ENCODE peak calls at places on chromosomes 3 and 15, in eight cellular contexts. L is lung, Q is body of pancreas, T is pancreas, Y is GM10248, U is WERI-Rb-1, F is A549, I is BJ. Z is an unnamed sample.

GRCh38 chr3:129304141-129304540 is 25.5 kb downstream of the HMCES start:
- DNase-seq in L (no peak), Q (no peak), T (no peak), Y (no peak), U (no peak), F (no peak), I (no peak), Z (no peak)

GRCh38 chr3:97662808-97663207 is 101.8 kb upstream of the ARL6 start:
- DNase-seq in L (no peak), Q (no peak), T (no peak), Y (no peak), U (no peak), F (no peak), I (no peak), Z (no peak)

GRCh38 chr3:108100906-108101305 is 10.1 kb upstream of the CD47 start:
- DNase-seq in L (no peak), Q (no peak), T (no peak), Y (peak; percentile 68), U (no peak), F (no peak), I (no peak), Z (no peak)

GRCh38 chr3:172142074-172143059 is 103.0 kb downstream of the FNDC3B start:
- DNase-seq in L (no peak), Q (no peak), T (no peak), Y (peak; percentile 53), U (no peak), F (peak; percentile 84), I (peak; percentile 71), Z (no peak)

GRCh38 chr3:53744351-53744750 is 101.9 kb downstream of the CHDH start:
- DNase-seq in L (no peak), Q (peak; percentile 47), T (no peak), Y (peak; percentile 45), U (peak; percentile 51), F (no peak), I (no peak), Z (peak; percentile 9)

GRCh38 chr15:36808401-36809160 is 229.2 kb downstream of the CDIN1 start:
- DNase-seq in L (no peak), Q (no peak), T (no peak), Y (no peak), U (no peak), F (peak; percentile 13), I (no peak), Z (no peak)

GRCh38 chr3:71495708-71496472 is 87.6 kb downstream of the FOXP1 start:
- DNase-seq in L (no peak), Q (no peak), T (no peak), Y (no peak), U (no peak), F (peak; percentile 77), I (peak; percentile 79), Z (no peak)

GRCh38 chr15:60265057-60265456 is 132.7 kb downstream of the ANXA2 start:
- DNase-seq in L (no peak), Q (no peak), T (no peak), Y (no peak), U (no peak), F (no peak), I (no peak), Z (no peak)

GRCh38 chr3:119310052-119310451 is 15.9 kb downstream of the ARHGAP31 start:
- DNase-seq in L (no peak), Q (no peak), T (no peak), Y (no peak), U (no peak), F (no peak), I (peak; percentile 88), Z (no peak)

GRCh38 chr3:43919067-43919466 is 228.3 kb downstream of the ABHD5 start:
- DNase-seq in L (no peak), Q (no peak), T (no peak), Y (no peak), U (no peak), F (no peak), I (peak; percentile 0), Z (no peak)

GRCh38 chr3:8239718-8240698 is 261.6 kb upstream of the LMCD1 start:
- DNase-seq in L (no peak), Q (peak; percentile 28), T (no peak), Y (peak; percentile 28), U (peak; percentile 47), F (peak; percentile 66), I (no peak), Z (peak; percentile 1)

GRCh38 chr3:159724627-159725026 is 264.0 kb upstream of the IL12A start:
- DNase-seq in L (no peak), Q (no peak), T (no peak), Y (no peak), U (no peak), F (no peak), I (no peak), Z (no peak)

GRCh38 chr3:22792533-22792932 is 410.6 kb upstream of the UBE2E2 start:
- DNase-seq in L (no peak), Q (no peak), T (no peak), Y (no peak), U (no peak), F (no peak), I (no peak), Z (no peak)

GRCh38 chr3:124837730-124838186 is 49.4 kb downstream of the ITGB5 start:
- DNase-seq in L (no peak), Q (peak; percentile 50), T (no peak), Y (no peak), U (no peak), F (peak; percentile 99), I (peak; percentile 80), Z (peak; percentile 17)

GRCh38 chr3:56702487-56703315 is 19.6 kb upstream of the TASOR start:
- DNase-seq in L (peak; percentile 50), Q (peak; percentile 60), T (no peak), Y (peak; percentile 61), U (peak; percentile 26), F (peak; percentile 64), I (peak; percentile 12), Z (peak; percentile 21)

GRCh38 chr3:125072310-125072709 is 16.5 kb upstream of the HEG1 start:
- DNase-seq in L (no peak), Q (no peak), T (no peak), Y (no peak), U (no peak), F (no peak), I (no peak), Z (peak; percentile 12)

GRCh38 chr3:196533260-196533681 is 18.1 kb upstream of the SMCO1 start:
- DNase-seq in L (no peak), Q (no peak), T (no peak), Y (no peak), U (no peak), F (no peak), I (no peak), Z (no peak)

GRCh38 chr3:141452045-141452444 is 34.8 kb upstream of the RASA2 start:
- DNase-seq in L (no peak), Q (no peak), T (no peak), Y (peak; percentile 67), U (peak; percentile 46), F (peak; percentile 82), I (no peak), Z (no peak)
- TF ChIP-seq CTCF in L (peak; percentile 47), Q (peak; percentile 30), T (peak; percentile 36), Y (peak; percentile 80), U (peak; percentile 63), F (peak; percentile 84), I (peak; percentile 71), Z (peak; percentile 17)

GRCh38 chr15:89322822-89323221 is 11.8 kb downstream of the POLG start:
- DNase-seq in L (no peak), Q (no peak), T (no peak), Y (no peak), U (no peak), F (no peak), I (no peak), Z (no peak)

GRCh38 chr15:89325039-89325803 is 9.4 kb downstream of the POLG start:
- DNase-seq in L (no peak), Q (no peak), T (no peak), Y (no peak), U (no peak), F (no peak), I (no peak), Z (no peak)

GRCh38 chr15:89323825-89324224 is 10.8 kb downstream of the POLG start:
- DNase-seq in L (no peak), Q (no peak), T (peak; percentile 36), Y (no peak), U (no peak), F (no peak), I (no peak), Z (no peak)

GRCh38 chr15:89320200-89320599 is 14.4 kb downstream of the POLG start:
- DNase-seq in L (no peak), Q (no peak), T (no peak), Y (no peak), U (no peak), F (no peak), I (no peak), Z (no peak)

DNA sequence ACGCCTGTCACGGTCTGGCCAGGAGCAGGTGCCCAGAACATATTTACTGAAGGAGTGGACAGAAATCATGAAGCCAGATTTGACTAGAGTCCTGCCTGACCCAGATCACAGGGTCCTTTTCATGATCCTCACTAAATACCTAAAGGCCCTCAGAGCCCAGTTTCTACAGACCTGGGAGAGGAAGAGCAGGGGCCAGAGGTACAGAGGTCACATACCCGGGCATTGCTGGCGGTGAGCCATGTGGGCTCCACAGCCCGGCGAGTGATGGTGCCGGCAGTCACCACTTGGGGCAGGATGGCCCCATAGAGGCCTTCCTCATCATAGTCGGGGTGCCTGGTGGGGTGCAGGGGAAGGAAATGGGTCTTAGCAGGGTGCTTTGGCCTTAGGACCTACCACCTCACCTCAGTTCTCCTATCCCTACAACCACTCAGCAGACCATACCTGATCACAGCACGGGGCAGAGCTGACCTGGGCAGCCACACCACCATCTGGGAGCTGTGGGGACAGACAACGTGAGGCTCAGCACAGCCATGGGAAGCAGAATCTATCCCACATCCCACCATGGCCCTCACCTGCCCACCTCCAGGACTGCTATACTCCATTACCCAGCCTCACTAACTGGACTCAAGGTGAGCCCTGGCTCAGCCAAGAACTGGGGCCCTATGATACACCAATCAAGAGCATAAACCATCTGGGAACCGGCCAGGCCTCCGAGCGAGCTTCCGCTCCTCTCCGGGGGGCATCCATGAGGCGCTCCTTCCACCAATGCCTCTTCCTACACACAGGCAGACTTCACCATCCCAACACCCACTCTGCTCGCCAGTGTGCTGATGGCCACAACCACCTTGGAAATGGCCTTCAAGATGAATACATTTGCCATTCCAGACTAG is 12.9 kb downstream of the POLG start:
- DNase-seq in L (no peak), Q (no peak), T (no peak), Y (no peak), U (no peak), F (no peak), I (no peak), Z (no peak)
- TF ChIP-seq CTCF in L (no peak), Q (no peak), T (no peak), Y (no peak), U (peak; percentile 16), F (no peak), I (peak; percentile 4), Z (no peak)

GRCh38 chr15:55799287-55800212 is 56.6 kb upstream of the PRTG start:
- DNase-seq in L (peak; percentile 64), Q (peak; percentile 13), T (no peak), Y (peak; percentile 54), U (peak; percentile 78), F (peak; percentile 63), I (no peak), Z (peak; percentile 81)
- TF ChIP-seq CTCF in L (peak; percentile 44), Q (no peak), T (no peak), Y (peak; percentile 60), U (peak; percentile 79), F (peak; percentile 58), I (peak; percentile 66), Z (no peak)

DNA sequence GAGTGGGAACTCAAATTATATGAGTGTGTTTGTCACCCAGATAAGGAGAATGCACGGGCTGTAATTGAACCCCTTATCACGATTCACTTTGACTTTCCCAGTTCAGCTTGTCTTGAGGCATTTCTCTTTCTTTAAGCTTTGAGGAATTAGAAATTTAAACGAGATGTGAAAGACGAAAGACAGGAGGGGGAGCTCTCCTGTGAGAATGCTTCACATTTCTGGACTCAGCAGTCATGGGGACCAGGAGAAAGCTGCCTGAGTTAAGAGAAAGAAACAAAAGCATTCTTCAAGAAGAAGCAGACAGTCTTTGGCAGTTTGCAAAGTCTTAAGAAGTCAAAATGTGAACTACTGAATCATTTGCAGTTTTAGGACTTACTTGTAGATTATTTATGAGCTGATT is 205.6 kb downstream of the NECTIN3 start:
- DNase-seq in L (no peak), Q (no peak), T (no peak), Y (no peak), U (no peak), F (peak; percentile 5), I (no peak), Z (no peak)
- TF ChIP-seq CTCF in L (no peak), Q (no peak), T (no peak), Y (no peak), U (no peak), F (no peak), I (peak; percentile 37), Z (no peak)